ENCODE peak calls at places on chromosome 9, in five cellular contexts. D, X, U, I and B are unnamed samples.

GRCh38 chr9:127033059-127033458 is 89.4 kb downstream of the ANGPTL2 start:
- DNase-seq in U (no peak), I (no peak), X (no peak), D (peak; percentile 37), B (no peak)

GRCh38 chr9:21634951-21635350 is 152.8 kb upstream of the IFNE start:
- DNase-seq in I (no peak), D (no peak), U (no peak), X (no peak), B (no peak)

GRCh38 chr9:106980551-106981101 is 117.7 kb downstream of the ZNF462 start:
- DNase-seq in U (no peak), D (no peak), I (no peak), X (no peak), B (no peak)

GRCh38 chr9:129232839-129233568 is 54.9 kb upstream of the IER5L start:
- DNase-seq in U (no peak), D (no peak), X (no peak), I (no peak), B (no peak)

GRCh38 chr9:33135086-33135958 is 31.8 kb downstream of the B4GALT1 start:
- DNase-seq in X (peak; percentile 51), I (no peak), D (no peak), U (no peak), B (no peak)

GRCh38 chr9:109463924-109464625 is 34.0 kb downstream of the PTPN3 start:
- DNase-seq in U (no peak), I (no peak), D (no peak), X (no peak), B (no peak)

GRCh38 chr9:115107701-115108100 is 10.3 kb downstream of the TNC start:
- DNase-seq in X (no peak), U (no peak), I (no peak), D (no peak), B (no peak)

GRCh38 chr9:7983361-7983974 is 183.9 kb upstream of the DMAC1 start:
- DNase-seq in X (no peak), U (no peak), D (no peak), I (no peak), B (no peak)

GRCh38 chr9:71822455-71822854 is 54.1 kb upstream of the CEMIP2 start:
- DNase-seq in I (no peak), U (no peak), D (peak; percentile 16), X (no peak), B (no peak)

GRCh38 chr9:123391946-123392345 is 35.9 kb downstream of the CRB2 start:
- DNase-seq in D (no peak), I (no peak), X (no peak), U (no peak), B (no peak)

GRCh38 chr9:123389698-123390097 is 33.7 kb downstream of the CRB2 start:
- DNase-seq in U (no peak), X (no peak), I (no peak), D (no peak), B (no peak)

GRCh38 chr9:123390337-123391135 is 34.5 kb downstream of the CRB2 start:
- DNase-seq in I (no peak), D (no peak), U (no peak), X (no peak), B (no peak)

GRCh38 chr9:123392802-123393201 is 36.8 kb downstream of the CRB2 start:
- DNase-seq in X (no peak), D (no peak), U (no peak), I (no peak), B (no peak)

DNA sequence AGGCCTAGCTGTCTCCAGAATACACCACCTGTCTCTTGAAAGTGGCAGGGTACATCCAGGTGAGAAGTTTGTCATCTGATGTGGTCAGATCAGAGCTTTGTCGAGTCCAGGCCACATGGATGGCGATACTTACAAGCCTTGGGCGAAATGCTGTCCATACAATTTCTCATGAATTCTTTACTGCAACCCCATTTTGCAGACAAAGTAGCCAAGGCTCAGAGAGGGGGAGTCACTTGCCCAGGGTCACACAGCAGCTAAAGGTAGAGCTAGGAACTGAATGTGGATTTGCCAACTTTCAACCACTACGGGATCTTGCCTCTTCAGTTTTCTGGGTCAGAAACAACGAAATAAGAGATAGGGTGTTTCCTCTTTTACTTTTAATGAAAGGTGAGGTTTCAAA is 35.2 kb downstream of the CRB2 start:
- DNase-seq in I (no peak), X (no peak), D (no peak), U (no peak), B (no peak)
- H3K4me1 ChIP-seq in I (no peaks in the 10 kb centered on the region), X (no peaks in the 10 kb centered on the region), D (no peaks in the 10 kb centered on the region), U (no peaks in the 10 kb centered on the region), B (no peaks in the 10 kb centered on the region)

DNA sequence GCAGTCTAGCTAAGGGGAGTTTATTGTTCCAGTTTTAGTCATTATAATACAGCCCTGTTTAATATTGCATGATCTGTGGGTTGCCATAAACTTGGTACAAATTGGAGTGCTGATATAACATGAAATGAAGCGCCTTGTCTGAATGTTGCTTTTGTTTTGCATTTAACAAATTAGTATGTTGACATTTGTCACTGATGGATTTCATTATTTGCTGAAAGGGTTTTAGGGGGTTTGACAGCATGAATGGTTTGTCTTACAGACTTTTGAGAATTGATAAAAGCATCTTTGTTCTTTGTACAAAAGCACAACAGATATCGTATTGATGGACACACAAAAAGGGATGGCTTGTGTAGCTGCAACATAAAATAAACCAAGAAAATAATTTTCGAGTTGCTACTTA is 178.3 kb downstream of the AOPEP start:
- DNase-seq in U (no peak), D (no peak), X (no peak), I (no peak), B (no peak)
- H3K4me3 ChIP-seq in U (no peak overlapping the region), D (no peak overlapping the region), X (no peak overlapping the region), I (no peak overlapping the region), B (no peak overlapping the region)

GRCh38 chr9:73154760-73155159 is 3.1 kb downstream of the ANXA1 start:
- DNase-seq in D (no peak), X (no peak), I (no peak), U (no peak), B (no peak)
- H3K4me1 ChIP-seq in D (peaks cover 10% of the 10 kb centered on the region), X (peaks cover 9% of the 10 kb centered on the region), I (peaks cover 21% of the 10 kb centered on the region), U (peaks cover 54% of the 10 kb centered on the region), B (peaks cover 68% of the 10 kb centered on the region)

GRCh38 chr9:976805-977360 is 428 bp downstream of the DMRT3 start:
- DNase-seq in D (no peak), I (no peak), U (peak; percentile 85), X (no peak), B (no peak)
- H3K4me3 ChIP-seq in D (no peak overlapping the region), I (peak overlapping the region; percentile 18), U (peak overlapping the region; percentile 9), X (peak overlapping the region; percentile 53), B (peak overlapping the region; percentile 30)

GRCh38 chr9:4292781-4293180 is 7.1 kb downstream of the GLIS3 start:
- DNase-seq in X (no peak), D (no peak), I (no peak), U (no peak), B (no peak)
- H3K4me1 ChIP-seq in X (peaks cover 6% of the 10 kb centered on the region), D (peaks cover 16% of the 10 kb centered on the region), I (no peaks in the 10 kb centered on the region), U (peaks cover 11% of the 10 kb centered on the region), B (peaks cover 10% of the 10 kb centered on the region)

GRCh38 chr9:124000161-124000783 is 11.3 kb upstream of the LHX2 start:
- DNase-seq in D (no peak), I (no peak), X (no peak), U (peak; percentile 85), B (no peak)
- H3K4me3 ChIP-seq in D (no peak overlapping the region), I (no peak overlapping the region), X (peak overlapping the region; percentile 35), U (no peak overlapping the region), B (peak overlapping the region; percentile 52)

GRCh38 chr9:16796304-16796825 is 74.1 kb downstream of the BNC2 start:
- DNase-seq in D (no peak), I (no peak), X (no peak), U (no peak), B (no peak)
- H3K4me1 ChIP-seq in D (peaks cover 6% of the 10 kb centered on the region), I (peaks cover 7% of the 10 kb centered on the region), X (peaks cover 5% of the 10 kb centered on the region), U (no peaks in the 10 kb centered on the region), B (no peaks in the 10 kb centered on the region)

DNA sequence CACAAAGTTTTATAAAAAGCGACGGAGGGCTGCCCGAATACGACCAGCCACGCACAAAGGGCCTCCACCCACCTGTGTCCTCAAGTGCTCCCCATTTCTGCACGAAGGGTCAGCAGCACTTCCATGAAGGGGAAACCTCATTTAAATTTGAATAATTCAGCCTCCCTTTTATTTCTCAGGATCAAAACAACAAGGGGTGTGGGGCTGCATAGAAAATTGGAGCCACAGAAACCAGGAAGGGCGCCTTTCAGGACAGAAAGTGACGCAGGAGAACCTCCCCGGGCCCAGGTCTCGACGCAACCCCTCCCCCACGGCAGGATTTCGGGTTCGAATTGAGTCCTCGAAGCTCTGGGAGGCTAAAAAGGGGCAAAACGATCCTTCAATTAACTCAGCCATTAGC is 2.1 kb downstream of the NRARP start:
- DNase-seq in I (no peak), D (no peak), U (no peak), X (no peak), B (peak; percentile 23)
- H3K4me3 ChIP-seq in I (no peak overlapping the region), D (peak overlapping the region; percentile 68), U (peak overlapping the region; percentile 57), X (peak overlapping the region; percentile 66), B (peak overlapping the region; percentile 80)

DNA sequence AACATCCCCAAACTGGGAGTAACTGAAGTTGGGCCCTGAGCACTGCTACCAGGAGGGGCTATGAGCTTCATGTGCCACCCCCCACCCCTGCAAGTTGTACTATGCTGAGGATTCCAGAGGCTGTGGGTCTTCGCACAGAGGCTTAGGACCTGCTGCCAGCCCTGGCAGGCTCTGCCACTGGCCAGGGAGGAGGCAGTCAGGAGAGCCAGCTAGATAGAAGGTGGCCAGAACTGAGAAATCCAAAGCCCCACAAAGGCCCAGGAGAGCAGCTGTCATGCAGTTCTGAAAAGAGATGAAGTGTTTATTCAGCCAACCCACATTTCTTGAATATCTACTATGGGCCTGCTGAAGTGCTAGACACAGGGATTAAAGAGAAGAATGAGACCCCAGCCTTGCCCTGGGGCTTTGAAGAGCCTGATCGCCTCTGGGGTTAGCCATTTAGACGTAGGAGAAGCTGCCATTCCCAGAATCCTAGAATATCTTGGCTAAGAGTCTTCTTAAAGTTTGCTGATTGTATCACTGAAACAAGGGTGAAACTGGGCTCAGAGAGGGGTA is 1.4 kb downstream of the ALAD start:
- DNase-seq in D (no peak), X (no peak), I (no peak), U (no peak), B (no peak)
- H3K4me1 ChIP-seq in D (peaks cover 38% of the 10 kb centered on the region), X (peaks cover 14% of the 10 kb centered on the region), I (peaks cover 5% of the 10 kb centered on the region), U (peaks cover 28% of the 10 kb centered on the region), B (peaks cover 53% of the 10 kb centered on the region)